ENCODE peak calls at places on chromosomes 1 and 21, in seven cellular contexts. F is sigmoid colon, D is endothelial cell of umbilical vein, Y is Panc1, T is suprapubic skin, X is stomach, V is GM23338. H is an unnamed sample.

GRCh38 chr1:116556289-116557006 is 14.4 kb downstream of the CD58 start:
- DNase-seq in F (peak; percentile 77), D (no peak), Y (no peak), T (peak; percentile 79), X (peak; percentile 68), V (no peak), H (peak; percentile 40)

GRCh38 chr1:185338719-185339622 is 21.9 kb upstream of the IVNS1ABP start:
- DNase-seq in F (no peak), D (no peak), Y (no peak), T (no peak), X (peak; percentile 46), V (peak; percentile 21), H (no peak)

GRCh38 chr1:42419449-42419848 is 36.4 kb downstream of the ZMYND12 start:
- DNase-seq in F (peak; percentile 94), D (no peak), Y (no peak), T (no peak), X (no peak), V (no peak), H (no peak)

GRCh38 chr1:192604979-192605620 is 29.5 kb downstream of the RGS1 start:
- DNase-seq in F (no peak), D (no peak), Y (no peak), T (no peak), X (no peak), V (no peak), H (no peak)

GRCh38 chr1:10677508-10678364 is 118.7 kb downstream of the CASZ1 start:
- DNase-seq in F (peak; percentile 90), D (no peak), Y (no peak), T (no peak), X (peak; percentile 90), V (peak; percentile 60), H (no peak)

GRCh38 chr1:66733348-66734017 is 18.8 kb upstream of the DYNLT5 start:
- DNase-seq in F (no peak), D (peak; percentile 56), Y (no peak), T (no peak), X (no peak), V (no peak), H (no peak)

GRCh38 chr1:1356166-1356795 is 2.1 kb downstream of the MXRA8 start:
- DNase-seq in F (no peak), D (no peak), Y (no peak), T (no peak), X (no peak), V (no peak), H (no peak)

GRCh38 chr1:47388548-47389238 is 27.4 kb upstream of the FOXE3 start:
- DNase-seq in F (peak; percentile 67), D (peak; percentile 68), Y (peak; percentile 66), T (no peak), X (peak; percentile 70), V (peak; percentile 83), H (peak; percentile 39)

GRCh38 chr1:179867493-179868330 is 9.9 kb downstream of the TOR1AIP2 start:
- DNase-seq in F (no peak), D (peak; percentile 68), Y (no peak), T (no peak), X (peak; percentile 65), V (peak; percentile 91), H (peak; percentile 25)

GRCh38 chr1:151989131-151989868 is 4.4 kb downstream of the S100A10 start:
- DNase-seq in F (peak; percentile 87), D (peak; percentile 72), Y (no peak), T (peak; percentile 92), X (peak; percentile 59), V (no peak), H (peak; percentile 68)

GRCh38 chr1:206925116-206925736 is 3.5 kb upstream of the FCMR start:
- DNase-seq in F (no peak), D (no peak), Y (no peak), T (no peak), X (peak; percentile 52), V (peak; percentile 44), H (no peak)

GRCh38 chr1:230642263-230642959 is at the start of gene COG2:
- DNase-seq in F (peak; percentile 96), D (peak; percentile 94), Y (peak; percentile 62), T (peak; percentile 93), X (peak; percentile 97), V (peak; percentile 95), H (peak; percentile 93)

GRCh38 chr1:231584117-231584516 is 42.5 kb upstream of the DISC1 start:
- DNase-seq in F (no peak), D (peak; percentile 88), Y (peak; percentile 32), T (no peak), X (no peak), V (no peak), H (no peak)

GRCh38 chr1:19165501-19165900 is 44.6 kb downstream of the UBR4 start:
- DNase-seq in F (no peak), D (no peak), Y (no peak), T (no peak), X (no peak), V (no peak), H (peak; percentile 15)

GRCh38 chr1:115330480-115331013 is 7.5 kb downstream of the NGF start:
- DNase-seq in F (no peak), D (no peak), Y (no peak), T (no peak), X (no peak), V (no peak), H (no peak)

GRCh38 chr1:115214098-115214497 is 124.0 kb downstream of the NGF start:
- DNase-seq in F (no peak), D (no peak), Y (no peak), T (no peak), X (no peak), V (no peak), H (no peak)

GRCh38 chr1:55814967-55815366 is 599.8 kb upstream of the USP24 start:
- DNase-seq in F (no peak), D (no peak), Y (no peak), T (no peak), X (no peak), V (no peak), H (no peak)

GRCh38 chr1:173560300-173560699 is 42.6 kb downstream of the SLC9C2 start:
- DNase-seq in F (no peak), D (no peak), Y (no peak), T (no peak), X (no peak), V (no peak), H (no peak)

GRCh38 chr1:217343907-217344306 is 287.0 kb downstream of the GPATCH2 start:
- DNase-seq in F (no peak), D (no peak), Y (no peak), T (no peak), X (no peak), V (peak; percentile 37), H (no peak)

GRCh38 chr1:20875198-20875973 is 88.3 kb upstream of the HP1BP3 start:
- DNase-seq in F (no peak), D (no peak), Y (no peak), T (no peak), X (no peak), V (no peak), H (no peak)

GRCh38 chr1:20873311-20873710 is 86.2 kb upstream of the HP1BP3 start:
- DNase-seq in F (no peak), D (no peak), Y (no peak), T (no peak), X (no peak), V (no peak), H (no peak)

GRCh38 chr1:20868263-20868662 is 81.2 kb upstream of the HP1BP3 start:
- DNase-seq in F (no peak), D (no peak), Y (no peak), T (no peak), X (no peak), V (no peak), H (no peak)

GRCh38 chr1:20867847-20868246 is 80.7 kb upstream of the HP1BP3 start:
- DNase-seq in F (no peak), D (no peak), Y (no peak), T (no peak), X (no peak), V (no peak), H (no peak)

DNA sequence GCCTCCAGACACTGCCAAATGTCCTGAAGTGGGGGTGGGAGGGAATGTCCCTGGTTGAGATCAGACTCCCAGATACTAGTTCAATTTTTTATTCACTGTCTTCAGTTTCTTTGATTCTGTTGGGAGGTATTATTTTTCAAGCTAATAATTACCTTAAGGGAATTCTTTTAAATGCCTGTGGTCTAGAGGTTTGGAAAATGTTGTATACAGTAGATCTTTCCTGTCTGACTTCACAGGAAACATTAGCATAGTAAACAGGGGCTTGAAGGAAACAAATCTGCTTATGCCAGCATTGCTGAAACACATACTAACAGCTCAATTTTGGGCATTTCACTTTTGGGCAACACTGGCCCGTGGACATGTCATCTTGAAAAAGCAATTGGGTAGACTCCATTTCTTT is 84.3 kb upstream of the HP1BP3 start:
- DNase-seq in F (no peak), D (peak; percentile 6), Y (no peak), T (no peak), X (no peak), V (no peak), H (no peak)
- TF ChIP-seq POLR2AphosphoS5 in F (no peak), D (no peak), Y (no peak), T (no peak), X (no peak), V (no peak), H (no peak)

DNA sequence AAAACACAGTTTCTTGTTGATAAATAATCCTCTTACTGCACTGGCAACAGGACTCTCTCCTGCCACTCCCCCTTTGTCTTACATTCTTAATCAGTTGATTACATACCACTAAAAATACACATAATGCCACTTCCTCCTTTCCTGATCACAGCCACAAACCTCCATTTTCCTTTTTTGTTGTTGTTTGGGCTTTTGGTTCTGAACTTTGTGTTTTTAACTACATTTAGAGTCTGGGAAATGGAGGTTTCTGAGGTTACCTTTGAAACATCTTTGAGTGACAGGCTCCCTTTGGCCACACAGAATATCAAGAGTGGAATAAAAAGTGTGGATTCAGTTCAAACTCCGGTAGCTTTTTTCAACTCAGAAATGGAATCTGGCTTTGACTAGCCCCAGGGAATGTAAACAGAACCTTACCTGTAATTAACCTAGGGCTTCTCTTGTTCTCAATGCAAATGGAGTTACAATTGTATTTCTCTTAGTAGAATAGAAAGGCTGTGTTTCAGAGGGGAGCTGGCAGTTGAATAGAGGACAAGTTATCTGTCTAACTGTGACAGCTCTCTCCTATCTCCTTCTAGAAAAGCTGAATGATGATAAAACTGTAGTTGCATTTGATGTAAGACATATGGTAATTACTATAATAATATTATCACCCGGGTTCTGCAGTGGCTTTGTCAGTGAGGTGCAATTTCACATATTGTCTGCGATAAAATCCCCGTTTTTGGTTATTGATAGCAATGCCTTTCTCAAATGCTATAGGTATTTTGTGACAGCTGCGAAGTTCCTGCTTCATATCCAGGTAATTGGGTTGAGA is 66.8 kb downstream of the ST6GALNAC5 start:
- DNase-seq in F (no peak), D (no peak), Y (no peak), T (no peak), X (no peak), V (peak; percentile 20), H (no peak)
- TF ChIP-seq POLR2AphosphoS5 in F (no peak), D (no peak), Y (no peak), T (no peak), X (no peak), V (no peak), H (no peak)

GRCh38 chr21:45794040-45794439 is 150.5 kb downstream of the PCBP3 start:
- DNase-seq in F (no peak), D (no peak), Y (no peak), T (no peak), X (no peak), V (no peak), H (no peak)
- TF ChIP-seq POLR2AphosphoS5 in F (no peak), D (no peak), Y (no peak), T (no peak), X (no peak), V (no peak), H (no peak)

DNA sequence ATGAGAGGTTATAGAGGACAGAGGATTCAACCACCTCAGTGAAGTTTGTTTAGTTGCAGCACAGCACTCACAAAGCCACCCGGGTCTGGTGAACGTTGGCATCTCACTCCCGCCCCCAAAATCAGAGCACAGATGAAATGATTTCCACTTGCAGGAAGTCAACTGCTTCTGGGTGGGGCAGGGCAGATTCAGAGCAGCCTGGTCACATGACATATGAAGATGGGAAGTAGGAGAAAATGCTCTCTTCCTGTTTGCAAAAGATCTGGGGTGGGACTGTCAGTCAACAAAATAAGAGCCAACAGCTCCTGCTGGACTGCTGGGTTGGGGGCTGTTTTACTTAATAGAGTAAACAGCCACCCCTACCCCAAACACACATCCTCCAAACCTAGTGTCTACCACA is 43.2 kb downstream of the LRRC71 start:
- DNase-seq in F (no peak), D (no peak), Y (no peak), T (no peak), X (no peak), V (no peak), H (no peak)
- TF ChIP-seq POLR2AphosphoS5 in F (no peak), D (no peak), Y (no peak), T (no peak), X (no peak), V (no peak), H (no peak)

H was measured in prostate gland.